ENCODE peak calls at places on chromosomes 3 and 15, in eight cellular contexts. One of them, this sample, is unnamed.

GRCh38 chr15:67124111-67124510 is 58.7 kb downstream of the SMAD3 start:
- DNase-seq in Panc1: no peak
- DNase-seq in fibroblast of lung: no peak
- DNase-seq in uterus: no peak
- DNase-seq in stomach: no peak
- DNase-seq in SK-N-SH: no peak
- DNase-seq in A673: no peak
- DNase-seq in CD8-positive, alpha-beta T cell: no peak
- DNase-seq in this sample: no peak

GRCh38 chr15:41985236-41986160 is 13.1 kb upstream of the EHD4 start:
- DNase-seq in Panc1: no peak
- DNase-seq in fibroblast of lung: no peak
- DNase-seq in uterus: no peak
- DNase-seq in stomach: peak; percentile 11
- DNase-seq in SK-N-SH: no peak
- DNase-seq in A673: no peak
- DNase-seq in CD8-positive, alpha-beta T cell: no peak
- DNase-seq in this sample: no peak

GRCh38 chr15:81196576-81197254 is at the start of gene IL16:
- DNase-seq in Panc1: no peak
- DNase-seq in fibroblast of lung: no peak
- DNase-seq in uterus: no peak
- DNase-seq in stomach: no peak
- DNase-seq in SK-N-SH: no peak
- DNase-seq in A673: no peak
- DNase-seq in CD8-positive, alpha-beta T cell: no peak
- DNase-seq in this sample: no peak

GRCh38 chr3:127822836-127823589 is 698 bp upstream of the MGLL start:
- DNase-seq in Panc1: no peak
- DNase-seq in fibroblast of lung: peak; percentile 35
- DNase-seq in uterus: no peak
- DNase-seq in stomach: peak; percentile 54
- DNase-seq in SK-N-SH: peak; percentile 84
- DNase-seq in A673: peak; percentile 29
- DNase-seq in CD8-positive, alpha-beta T cell: no peak
- DNase-seq in this sample: peak; percentile 48

GRCh38 chr3:100533176-100533575 is 40.8 kb downstream of the TMEM45A start:
- DNase-seq in Panc1: no peak
- DNase-seq in fibroblast of lung: no peak
- DNase-seq in uterus: no peak
- DNase-seq in stomach: no peak
- DNase-seq in SK-N-SH: no peak
- DNase-seq in A673: no peak
- DNase-seq in CD8-positive, alpha-beta T cell: no peak
- DNase-seq in this sample: no peak

GRCh38 chr3:25505581-25505980 is 77.5 kb downstream of the RARB start:
- DNase-seq in Panc1: no peak
- DNase-seq in fibroblast of lung: no peak
- DNase-seq in uterus: no peak
- DNase-seq in stomach: no peak
- DNase-seq in SK-N-SH: no peak
- DNase-seq in A673: no peak
- DNase-seq in CD8-positive, alpha-beta T cell: no peak
- DNase-seq in this sample: no peak

GRCh38 chr15:69526696-69527095 is 74.1 kb downstream of the RPLP1 start:
- DNase-seq in Panc1: no peak
- DNase-seq in fibroblast of lung: no peak
- DNase-seq in uterus: no peak
- DNase-seq in stomach: no peak
- DNase-seq in SK-N-SH: no peak
- DNase-seq in A673: no peak
- DNase-seq in CD8-positive, alpha-beta T cell: no peak
- DNase-seq in this sample: no peak

GRCh38 chr3:126980266-126980811 is 2.6 kb upstream of the PLXNA1 start:
- DNase-seq in Panc1: no peak
- DNase-seq in fibroblast of lung: no peak
- DNase-seq in uterus: no peak
- DNase-seq in stomach: no peak
- DNase-seq in SK-N-SH: no peak
- DNase-seq in A673: no peak
- DNase-seq in CD8-positive, alpha-beta T cell: no peak
- DNase-seq in this sample: no peak

GRCh38 chr3:96083610-96084009 is 730.8 kb upstream of the EPHA6 start:
- DNase-seq in Panc1: no peak
- DNase-seq in fibroblast of lung: no peak
- DNase-seq in uterus: no peak
- DNase-seq in stomach: no peak
- DNase-seq in SK-N-SH: no peak
- DNase-seq in A673: no peak
- DNase-seq in CD8-positive, alpha-beta T cell: no peak
- DNase-seq in this sample: no peak

DNA sequence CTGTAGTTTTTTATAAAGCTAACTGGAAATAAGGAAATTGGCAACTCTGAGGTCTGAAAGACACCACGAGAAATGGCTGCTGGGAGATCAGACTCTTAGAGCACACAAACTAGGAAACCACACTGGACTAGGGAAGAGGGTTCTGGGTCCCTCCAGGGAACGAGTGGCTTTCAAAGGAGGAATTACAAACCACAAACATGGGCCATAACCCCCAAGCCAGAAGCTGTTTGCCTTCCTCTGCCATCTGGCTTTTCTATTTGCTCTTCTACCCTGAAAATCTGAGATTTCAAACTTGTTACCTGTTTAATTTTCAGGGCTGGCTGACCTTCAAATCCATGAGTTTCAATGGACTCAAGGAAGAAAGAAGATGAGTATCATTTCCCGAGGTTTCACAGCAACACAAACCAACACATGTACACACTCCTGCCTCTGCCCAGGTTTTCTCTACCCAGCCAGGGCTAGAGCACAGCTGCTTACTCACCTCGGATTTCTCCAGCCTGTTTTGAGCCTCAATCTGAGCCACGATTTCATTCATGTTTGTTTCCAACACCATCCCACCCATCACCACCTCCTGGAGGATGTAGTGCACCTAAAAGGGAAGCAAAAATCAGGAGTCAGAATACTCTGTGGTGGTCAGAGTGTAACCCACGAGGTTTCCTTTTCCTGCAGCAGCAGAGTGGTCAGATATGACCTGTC is 22.6 kb upstream of the ANPEP start:
- DNase-seq in Panc1: no peak
- DNase-seq in fibroblast of lung: peak; percentile 72
- DNase-seq in uterus: no peak
- DNase-seq in stomach: no peak
- DNase-seq in SK-N-SH: no peak
- DNase-seq in A673: no peak
- DNase-seq in CD8-positive, alpha-beta T cell: no peak
- DNase-seq in this sample: no peak
- TF ChIP-seq CTCF in Panc1: no peak
- TF ChIP-seq CTCF in fibroblast of lung: no peak
- TF ChIP-seq CTCF in uterus: no peak
- TF ChIP-seq CTCF in stomach: no peak
- TF ChIP-seq CTCF in SK-N-SH: no peak
- TF ChIP-seq CTCF in A673: no peak
- TF ChIP-seq CTCF in CD8-positive, alpha-beta T cell: no peak
- TF ChIP-seq CTCF in this sample: no peak

GRCh38 chr3:42513521-42513920 is 11.1 kb downstream of the VIPR1 start:
- DNase-seq in Panc1: no peak
- DNase-seq in fibroblast of lung: no peak
- DNase-seq in uterus: no peak
- DNase-seq in stomach: no peak
- DNase-seq in SK-N-SH: no peak
- DNase-seq in A673: no peak
- DNase-seq in CD8-positive, alpha-beta T cell: no peak
- DNase-seq in this sample: no peak

GRCh38 chr3:42516443-42516842 is 14.0 kb downstream of the VIPR1 start:
- DNase-seq in Panc1: no peak
- DNase-seq in fibroblast of lung: no peak
- DNase-seq in uterus: no peak
- DNase-seq in stomach: peak; percentile 40
- DNase-seq in SK-N-SH: no peak
- DNase-seq in A673: no peak
- DNase-seq in CD8-positive, alpha-beta T cell: no peak
- DNase-seq in this sample: no peak

GRCh38 chr3:42515976-42516375 is 13.5 kb downstream of the VIPR1 start:
- DNase-seq in Panc1: no peak
- DNase-seq in fibroblast of lung: no peak
- DNase-seq in uterus: no peak
- DNase-seq in stomach: no peak
- DNase-seq in SK-N-SH: no peak
- DNase-seq in A673: no peak
- DNase-seq in CD8-positive, alpha-beta T cell: no peak
- DNase-seq in this sample: no peak

GRCh38 chr3:42515391-42515916 is 13.0 kb downstream of the VIPR1 start:
- DNase-seq in Panc1: no peak
- DNase-seq in fibroblast of lung: no peak
- DNase-seq in uterus: no peak
- DNase-seq in stomach: peak; percentile 56
- DNase-seq in SK-N-SH: no peak
- DNase-seq in A673: no peak
- DNase-seq in CD8-positive, alpha-beta T cell: no peak
- DNase-seq in this sample: no peak

GRCh38 chr3:42514876-42515275 is 12.4 kb downstream of the VIPR1 start:
- DNase-seq in Panc1: no peak
- DNase-seq in fibroblast of lung: no peak
- DNase-seq in uterus: no peak
- DNase-seq in stomach: no peak
- DNase-seq in SK-N-SH: no peak
- DNase-seq in A673: no peak
- DNase-seq in CD8-positive, alpha-beta T cell: no peak
- DNase-seq in this sample: no peak
- H3K4me1 ChIP-seq in Panc1: no peaks in the 10 kb centered on the region
- H3K4me1 ChIP-seq in fibroblast of lung: no peaks in the 10 kb centered on the region
- H3K4me1 ChIP-seq in uterus: no peaks in the 10 kb centered on the region
- H3K4me1 ChIP-seq in stomach: peaks cover 30% of the 10 kb centered on the region
- H3K4me1 ChIP-seq in SK-N-SH: no peaks in the 10 kb centered on the region
- H3K4me1 ChIP-seq in A673: no peaks in the 10 kb centered on the region
- H3K4me1 ChIP-seq in CD8-positive, alpha-beta T cell: peaks cover 35% of the 10 kb centered on the region
- H3K4me1 ChIP-seq in this sample: no peaks in the 10 kb centered on the region

GRCh38 chr3:42010530-42010929 is 48.6 kb upstream of the ULK4 start:
- DNase-seq in Panc1: no peak
- DNase-seq in fibroblast of lung: no peak
- DNase-seq in uterus: no peak
- DNase-seq in stomach: no peak
- DNase-seq in SK-N-SH: no peak
- DNase-seq in A673: no peak
- DNase-seq in CD8-positive, alpha-beta T cell: no peak
- DNase-seq in this sample: peak; percentile 23

GRCh38 chr3:42012935-42013651 is 51.2 kb upstream of the ULK4 start:
- DNase-seq in Panc1: no peak
- DNase-seq in fibroblast of lung: peak; percentile 61
- DNase-seq in uterus: peak; percentile 56
- DNase-seq in stomach: peak; percentile 82
- DNase-seq in SK-N-SH: peak; percentile 96
- DNase-seq in A673: peak; percentile 53
- DNase-seq in CD8-positive, alpha-beta T cell: peak; percentile 59
- DNase-seq in this sample: peak; percentile 64

GRCh38 chr3:42013652-42014442 is 51.9 kb upstream of the ULK4 start:
- DNase-seq in Panc1: no peak
- DNase-seq in fibroblast of lung: no peak
- DNase-seq in uterus: peak; percentile 31
- DNase-seq in stomach: peak; percentile 46
- DNase-seq in SK-N-SH: peak; percentile 82
- DNase-seq in A673: no peak
- DNase-seq in CD8-positive, alpha-beta T cell: peak; percentile 12
- DNase-seq in this sample: peak; percentile 25

GRCh38 chr3:42014443-42014945 is 52.6 kb upstream of the ULK4 start:
- DNase-seq in Panc1: no peak
- DNase-seq in fibroblast of lung: no peak
- DNase-seq in uterus: no peak
- DNase-seq in stomach: no peak
- DNase-seq in SK-N-SH: no peak
- DNase-seq in A673: no peak
- DNase-seq in CD8-positive, alpha-beta T cell: no peak
- DNase-seq in this sample: no peak

DNA sequence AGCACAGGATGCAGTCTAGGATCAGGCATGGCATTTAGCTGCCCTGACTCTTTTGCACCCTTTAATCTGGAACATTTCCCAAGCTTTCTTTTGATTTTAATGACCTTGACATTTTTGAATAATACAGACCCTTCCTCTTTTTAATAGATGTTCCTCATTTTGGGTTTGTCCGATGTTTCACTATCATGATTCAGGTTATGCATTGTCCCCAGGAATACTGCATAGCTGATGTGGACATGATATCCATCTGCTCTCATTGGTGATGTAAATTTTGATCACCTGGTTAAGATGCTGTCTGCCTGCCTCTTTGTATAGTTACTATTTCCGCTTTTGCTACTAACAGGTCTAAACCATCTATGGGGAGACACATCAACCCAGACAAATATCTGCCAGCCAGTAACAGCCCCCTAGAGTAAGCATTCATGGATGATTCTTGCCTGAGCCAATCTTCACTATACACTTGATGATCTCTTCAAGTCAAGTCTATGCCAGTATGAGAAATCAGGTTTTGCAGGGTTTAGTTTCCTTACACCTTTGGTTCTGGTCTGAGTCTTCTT is 50.6 kb upstream of the ULK4 start:
- DNase-seq in Panc1: no peak
- DNase-seq in fibroblast of lung: no peak
- DNase-seq in uterus: no peak
- DNase-seq in stomach: no peak
- DNase-seq in SK-N-SH: no peak
- DNase-seq in A673: no peak
- DNase-seq in CD8-positive, alpha-beta T cell: no peak
- DNase-seq in this sample: no peak
- H3K4me3 ChIP-seq in Panc1: peak overlapping the region; percentile 81
- H3K4me3 ChIP-seq in fibroblast of lung: peak overlapping the region; percentile 70
- H3K4me3 ChIP-seq in uterus: no peak overlapping the region
- H3K4me3 ChIP-seq in stomach: peak overlapping the region; percentile 84
- H3K4me3 ChIP-seq in SK-N-SH: no peak overlapping the region
- H3K4me3 ChIP-seq in A673: peak overlapping the region; percentile 66
- H3K4me3 ChIP-seq in CD8-positive, alpha-beta T cell: peak overlapping the region; percentile 89
- H3K4me3 ChIP-seq in this sample: no peak overlapping the region

DNA sequence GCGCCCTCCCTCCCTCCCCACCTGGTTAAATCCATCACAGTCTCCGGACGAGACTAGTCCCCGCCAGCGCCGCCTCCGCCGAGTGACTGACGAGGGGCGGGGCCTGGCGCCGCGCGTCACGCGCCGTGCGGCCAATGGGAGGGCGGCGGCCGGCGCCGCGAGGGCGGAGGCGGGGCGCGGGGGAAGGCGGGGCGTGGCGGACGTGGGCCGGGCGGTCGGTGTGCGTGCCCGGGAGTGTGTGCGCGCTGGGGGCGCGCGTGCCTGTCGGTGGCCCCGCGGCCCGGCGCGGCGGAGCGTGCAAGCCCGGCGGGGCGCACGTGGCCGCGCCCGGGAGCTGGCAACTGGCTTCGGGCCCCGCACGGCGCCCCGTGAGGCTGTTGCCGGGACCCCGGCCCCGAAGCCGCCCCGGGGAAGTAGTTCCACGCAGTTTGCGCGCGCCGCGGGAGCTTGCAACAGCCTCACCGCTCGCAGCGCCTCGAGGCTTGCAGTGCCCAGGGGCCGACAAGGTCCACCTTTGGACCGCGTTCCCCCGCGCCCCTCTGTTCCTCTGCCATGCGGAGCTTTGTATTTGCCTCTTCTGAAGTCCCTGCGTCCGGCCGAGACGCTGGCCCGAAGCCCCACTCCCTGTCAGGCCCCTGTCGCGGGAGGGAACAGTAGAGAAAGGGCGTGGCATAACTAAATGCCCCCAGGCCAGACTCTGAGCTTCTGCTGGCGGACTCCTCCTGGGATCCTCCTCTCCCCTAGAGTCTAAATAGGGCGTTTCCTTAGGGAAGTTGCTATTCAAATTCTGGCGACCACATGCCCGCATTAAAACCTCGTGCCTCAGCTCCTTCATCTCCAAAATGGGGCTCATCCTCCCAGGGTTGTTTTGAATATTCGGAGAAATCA is 400.9 kb downstream of the SHQ1 start:
- DNase-seq in Panc1: no peak
- DNase-seq in fibroblast of lung: peak; percentile 82
- DNase-seq in uterus: peak; percentile 88
- DNase-seq in stomach: peak; percentile 95
- DNase-seq in SK-N-SH: peak; percentile 97
- DNase-seq in A673: peak; percentile 84
- DNase-seq in CD8-positive, alpha-beta T cell: peak; percentile 88
- DNase-seq in this sample: peak; percentile 96
- TF ChIP-seq CTCF in Panc1: no peak
- TF ChIP-seq CTCF in fibroblast of lung: no peak
- TF ChIP-seq CTCF in uterus: no peak
- TF ChIP-seq CTCF in stomach: no peak
- TF ChIP-seq CTCF in SK-N-SH: no peak
- TF ChIP-seq CTCF in A673: no peak
- TF ChIP-seq CTCF in CD8-positive, alpha-beta T cell: no peak
- TF ChIP-seq CTCF in this sample: no peak

This sample was measured in BE2C.